ENCODE peak calls at places on chromosomes 4 and X, in six cellular contexts. Y is endodermal cell, H is OCI-LY7, C is tibial nerve, L is cardiac muscle cell, D is Calu3. Q is an unnamed sample.

GRCh38 chrX:72094894-72095293 is 36.8 kb downstream of the RTL5 start:
- DNase-seq in Y (peak), H (no peak), C (no peak), L (peak), D (no peak), Q (peak)

GRCh38 chr4:169079942-169080827 is 70.1 kb upstream of the CBR4 start:
- DNase-seq in Y (no peak), H (no peak), C (peak), L (peak), D (peak), Q (peak)

GRCh38 chr4:102623622-102624021 is 122.5 kb downstream of the NFKB1 start:
- DNase-seq in Y (peak), H (peak), C (no peak), L (peak), D (peak), Q (no peak)

GRCh38 chr4:2135083-2135482 is 76.0 kb downstream of the NAT8L start:
- DNase-seq in Y (no peak), H (no peak), C (no peak), L (peak), D (no peak), Q (no peak)

GRCh38 chrX:135740683-135741149 is 27.3 kb downstream of the CT45A3 start:
- DNase-seq in Y (peak), H (peak), C (no peak), L (peak), D (peak), Q (peak)

GRCh38 chr4:159747983-159748382 is 645.1 kb downstream of the RAPGEF2 start:
- DNase-seq in Y (no peak), H (no peak), C (no peak), L (no peak), D (no peak), Q (no peak)

GRCh38 chr4:140271553-140271952 is 101.9 kb upstream of the SCOC start:
- DNase-seq in Y (no peak), H (no peak), C (no peak), L (no peak), D (no peak), Q (no peak)

GRCh38 chr4:93645120-93645519 is 183.4 kb upstream of the ATOH1 start:
- DNase-seq in Y (no peak), H (no peak), C (no peak), L (no peak), D (no peak), Q (no peak)

GRCh38 chr4:48570646-48571220 is 80.7 kb downstream of the ZAR1 start:
- DNase-seq in Y (no peak), H (no peak), C (no peak), L (peak), D (no peak), Q (no peak)

GRCh38 chrX:41275661-41276609 is 58.0 kb upstream of the DDX3X start:
- DNase-seq in Y (peak), H (peak), C (peak), L (peak), D (peak), Q (peak)

GRCh38 chrX:41922694-41923171 is 621 bp downstream of the CASK start:
- DNase-seq in Y (peak), H (peak), C (no peak), L (peak), D (peak), Q (peak)

GRCh38 chr4:41883988-41884737 is 51.1 kb upstream of the TMEM33 start:
- DNase-seq in Y (peak), H (no peak), C (no peak), L (no peak), D (no peak), Q (no peak)

GRCh38 chr4:4860803-4861591 is 1.5 kb downstream of the MSX1 start:
- DNase-seq in Y (peak), H (no peak), C (no peak), L (peak), D (no peak), Q (no peak)

GRCh38 chr4:134001057-134001456 is 200.5 kb downstream of the PABPC4L start:
- DNase-seq in Y (no peak), H (no peak), C (no peak), L (no peak), D (no peak), Q (no peak)

GRCh38 chr4:78693777-78694456 is 82.2 kb upstream of the BMP2K start:
- DNase-seq in Y (no peak), H (no peak), C (peak), L (peak), D (no peak), Q (no peak)

GRCh38 chr4:8325284-8325973 is 55.9 kb downstream of the HTRA3 start:
- DNase-seq in Y (peak), H (no peak), C (no peak), L (no peak), D (no peak), Q (no peak)

GRCh38 chr4:125316781-125317525 is 2.2 kb downstream of the FAT4 start:
- DNase-seq in Y (peak), H (no peak), C (peak), L (peak), D (peak), Q (peak)

GRCh38 chr4:122073615-122074014 is 78.5 kb upstream of the BLTP1 start:
- DNase-seq in Y (no peak), H (no peak), C (no peak), L (no peak), D (no peak), Q (no peak)

GRCh38 chrX:139828037-139828436 is 104.8 kb downstream of the ATP11C start:
- DNase-seq in Y (no peak), H (no peak), C (no peak), L (no peak), D (no peak), Q (no peak)

GRCh38 chr4:2927016-2927695 is 36.0 kb downstream of the NOP14 start:
- DNase-seq in Y (no peak), H (no peak), C (no peak), L (no peak), D (no peak), Q (no peak)

GRCh38 chr4:77538144-77538543 is 67.5 kb upstream of the CXCL13 start:
- DNase-seq in Y (no peak), H (no peak), C (no peak), L (peak), D (peak), Q (no peak)

GRCh38 chr4:89899157-89899556 is 4.5 kb downstream of the MMRN1 start:
- DNase-seq in Y (no peak), H (no peak), C (no peak), L (peak), D (no peak), Q (no peak)

GRCh38 chr4:88286897-88287296 is 2.5 kb upstream of the PPM1K start:
- DNase-seq in Y (no peak), H (no peak), C (no peak), L (peak), D (no peak), Q (no peak)

GRCh38 chr4:36046026-36046425 is 198.3 kb downstream of the ARAP2 start:
- DNase-seq in Y (no peak), H (no peak), C (no peak), L (no peak), D (no peak), Q (no peak)

GRCh38 chr4:179941911-179942310 is 2301.3 kb upstream of the TENM3 start:
- DNase-seq in Y (no peak), H (no peak), C (no peak), L (no peak), D (no peak), Q (no peak)

GRCh38 chr4:25923745-25924144 is 9.7 kb downstream of the SMIM20 start:
- DNase-seq in Y (no peak), H (no peak), C (no peak), L (no peak), D (no peak), Q (no peak)

GRCh38 chrX:151722241-151722846 is 6.5 kb downstream of the FATE1 start:
- DNase-seq in Y (peak), H (peak), C (no peak), L (peak), D (peak), Q (peak)

GRCh38 chrX:143081231-143081630 is 55.5 kb downstream of the SPANXN4 start:
- DNase-seq in Y (no peak), H (no peak), C (no peak), L (no peak), D (no peak), Q (no peak)

GRCh38 chr4:87092389-87093141 is 127.9 kb downstream of the KLHL8 start:
- DNase-seq in Y (no peak), H (peak), C (peak), L (peak), D (peak), Q (peak)

GRCh38 chr4:143939528-143939927 is 34.2 kb upstream of the GYPE start:
- DNase-seq in Y (no peak), H (no peak), C (no peak), L (no peak), D (no peak), Q (no peak)

GRCh38 chr4:40581254-40582140 is 48.2 kb downstream of the RBM47 start:
- DNase-seq in Y (no peak), H (no peak), C (no peak), L (no peak), D (no peak), Q (no peak)

GRCh38 chr4:57763070-57763469 is 652.9 kb upstream of the IGFBP7 start:
- DNase-seq in Y (no peak), H (no peak), C (no peak), L (no peak), D (no peak), Q (no peak)

GRCh38 chr4:159368320-159368719 is 265.4 kb downstream of the RAPGEF2 start:
- DNase-seq in Y (no peak), H (no peak), C (no peak), L (no peak), D (no peak), Q (no peak)

GRCh38 chr4:40744218-40744617 is 5.5 kb upstream of the NSUN7 start:
- DNase-seq in Y (no peak), H (no peak), C (no peak), L (no peak), D (no peak), Q (no peak)

GRCh38 chr4:152585036-152585439 is 49.1 kb upstream of the FBXW7 start:
- DNase-seq in Y (no peak), H (peak), C (no peak), L (no peak), D (no peak), Q (peak)

GRCh38 chrX:13581554-13581953 is 12.2 kb downstream of the EGFL6 start:
- DNase-seq in Y (no peak), H (no peak), C (no peak), L (peak), D (no peak), Q (no peak)

GRCh38 chrX:70338290-70338689 is 48.4 kb downstream of the KIF4A start:
- DNase-seq in Y (no peak), H (no peak), C (peak), L (peak), D (no peak), Q (no peak)

GRCh38 chrX:70331161-70331560 is 41.3 kb downstream of the KIF4A start:
- DNase-seq in Y (no peak), H (no peak), C (no peak), L (peak), D (no peak), Q (no peak)

GRCh38 chrX:70336767-70337166 is 46.9 kb downstream of the KIF4A start:
- DNase-seq in Y (no peak), H (no peak), C (no peak), L (no peak), D (no peak), Q (no peak)

GRCh38 chrX:70332600-70332999 is 42.7 kb downstream of the KIF4A start:
- DNase-seq in Y (no peak), H (no peak), C (no peak), L (no peak), D (no peak), Q (no peak)
- TF ChIP-seq CTCF in Y (peak), H (no peak), C (no peak), L (peak), D (no peak), Q (no peak)

DNA sequence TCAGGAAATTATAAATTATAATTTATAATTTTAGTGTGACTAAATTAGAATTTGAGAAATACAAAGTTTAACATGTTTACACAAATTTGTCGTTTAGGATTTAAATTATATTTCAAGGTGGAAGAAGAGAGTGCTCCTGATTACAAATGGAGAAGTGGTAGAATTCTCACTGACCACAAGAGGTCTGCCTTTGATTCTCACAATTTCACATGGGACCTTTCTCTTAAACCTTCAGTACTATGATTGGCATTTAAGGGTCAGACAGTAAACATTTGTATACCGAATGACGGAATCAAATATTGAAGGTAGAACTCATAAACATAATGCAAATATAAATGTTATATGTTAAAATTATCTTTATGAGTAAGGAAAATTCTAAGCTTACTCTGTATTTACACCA is 171.7 kb downstream of the SLIT2 start:
- DNase-seq in Y (no peak), H (no peak), C (no peak), L (no peak), D (no peak), Q (no peak)
- TF ChIP-seq CTCF in Y (peak), H (no peak), C (no peak), L (no peak), D (no peak), Q (no peak)

DNA sequence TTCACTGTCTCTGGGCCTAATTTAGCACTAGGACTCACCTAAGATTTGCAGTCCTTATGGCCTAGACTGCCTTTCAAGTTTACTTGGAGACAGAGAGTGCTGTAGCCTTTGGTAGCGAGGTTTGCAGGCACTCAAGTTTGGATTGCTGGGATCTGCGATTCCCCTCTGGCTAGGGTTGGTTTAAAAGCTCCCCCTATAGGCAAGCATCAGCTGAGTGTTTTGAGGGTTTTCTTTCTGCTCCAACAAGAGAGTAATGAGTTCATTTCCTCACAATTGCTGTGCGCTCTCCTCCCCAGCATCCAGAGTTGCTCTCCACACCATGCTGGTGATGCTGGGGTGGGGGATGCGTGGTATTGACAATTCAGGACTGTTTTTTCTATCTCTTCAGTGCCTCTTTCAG is 206.9 kb downstream of the GLUD2 start:
- DNase-seq in Y (peak), H (no peak), C (no peak), L (peak), D (peak), Q (no peak)
- TF ChIP-seq CTCF in Y (peak), H (peak), C (no peak), L (peak), D (no peak), Q (no peak)

GRCh38 chrX:3791449-3791848 is 78.0 kb upstream of the PRKX start:
- DNase-seq in Y (no peak), H (no peak), C (no peak), L (no peak), D (no peak), Q (no peak)

DNA sequence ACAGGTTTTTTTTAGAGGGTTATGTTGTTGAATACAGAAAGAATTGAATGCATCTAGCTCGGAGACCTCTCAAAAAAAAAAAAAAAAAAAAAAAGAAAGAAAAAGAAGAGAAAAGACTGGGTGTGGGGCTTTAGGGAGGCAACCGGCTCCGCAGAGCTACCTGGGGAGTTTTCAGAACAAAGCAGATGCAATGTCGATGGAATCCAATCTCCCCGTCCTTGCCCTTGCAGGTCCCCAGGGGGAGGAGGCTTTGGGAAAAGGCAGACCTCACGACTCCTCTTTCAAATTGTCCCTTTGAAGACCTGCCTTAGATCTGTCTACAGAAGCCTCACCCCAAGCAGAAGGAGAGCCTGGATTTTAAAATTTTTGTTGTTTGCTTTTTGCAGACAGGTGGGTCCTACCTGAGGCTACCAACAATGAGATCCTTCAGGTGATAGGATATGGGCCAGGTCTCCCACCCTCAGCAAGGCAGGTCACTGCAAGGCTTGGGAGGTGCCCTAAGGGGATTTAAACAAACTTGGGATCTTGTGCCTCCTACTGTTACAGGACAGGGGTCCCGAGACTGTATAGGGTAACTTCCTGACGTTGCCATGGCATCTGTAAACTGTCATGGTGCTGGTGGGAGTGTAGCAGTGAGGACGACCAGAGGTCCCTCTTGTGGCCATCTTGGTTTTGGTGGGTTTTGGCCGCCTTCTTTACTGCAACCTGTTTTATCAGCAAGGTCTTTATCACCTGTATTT is 75.2 kb upstream of the PRKX start:
- DNase-seq in Y (peak), H (no peak), C (no peak), L (no peak), D (no peak), Q (no peak)
- TF ChIP-seq CTCF in Y (peak), H (peak), C (no peak), L (no peak), D (no peak), Q (no peak)

Q was measured in GM10248.